ENCODE peak calls at places on chromosomes 5 and 9, in five cellular contexts. P, W, G, J and K are unnamed samples.

GRCh38 chr5:10355071-10355889 is 1.8 kb downstream of the MARCHF6 start:
- DNase-seq in P (no peak), W (no peak), G (no peak), J (no peak), K (no peak)

GRCh38 chr5:127549551-127549950 is 32.1 kb downstream of the PRRC1 start:
- DNase-seq in P (no peak), W (no peak), G (no peak), J (no peak), K (no peak)

GRCh38 chr5:151571270-151572173 is 19.6 kb downstream of the FAT2 start:
- DNase-seq in P (no peak), W (no peak), G (no peak), J (no peak), K (no peak)

GRCh38 chr5:174876-175465 is 16.3 kb upstream of the LRRC14B start:
- DNase-seq in P (no peak), W (no peak), G (no peak), J (no peak), K (no peak)

GRCh38 chr5:167530548-167530947 is 760.9 kb upstream of the WWC1 start:
- DNase-seq in P (no peak), W (no peak), G (no peak), J (no peak), K (no peak)

GRCh38 chr5:32961066-32961429 is 249.9 kb downstream of the NPR3 start:
- DNase-seq in P (no peak), W (no peak), G (no peak), J (no peak), K (no peak)

GRCh38 chr5:113118298-113118697 is 141.7 kb downstream of the DCP2 start:
- DNase-seq in P (no peak), W (no peak), G (no peak), J (no peak), K (no peak)

GRCh38 chr9:128143409-128144238 is 5.6 kb upstream of the LCN2 start:
- DNase-seq in P (no peak), W (no peak), G (no peak), J (no peak), K (no peak)

GRCh38 chr9:80097476-80097875 is 525.7 kb downstream of the TLE4 start:
- DNase-seq in P (no peak), W (no peak), G (no peak), J (no peak), K (no peak)

GRCh38 chr9:351916-352315 is 137.3 kb downstream of the DOCK8 start:
- DNase-seq in P (no peak), W (no peak), G (no peak), J (no peak), K (no peak)

GRCh38 chr9:120877276-120878034 is 467 bp upstream of the PHF19 start:
- DNase-seq in P (no peak), W (peak; percentile 54), G (peak; percentile 85), J (no peak), K (peak; percentile 57)

GRCh38 chr5:372911-373709 is 51.6 kb downstream of the AHRR start:
- DNase-seq in P (peak; percentile 16), W (no peak), G (peak; percentile 75), J (no peak), K (peak; percentile 38)

GRCh38 chr5:7592910-7593309 is 197.0 kb downstream of the ADCY2 start:
- DNase-seq in P (no peak), W (no peak), G (no peak), J (no peak), K (no peak)

GRCh38 chr5:6419340-6419852 is 29.3 kb upstream of the UBE2QL1 start:
- DNase-seq in P (no peak), W (no peak), G (no peak), J (no peak), K (no peak)

GRCh38 chr5:159891371-159891770 is 24.9 kb upstream of the ADRA1B start:
- DNase-seq in P (no peak), W (no peak), G (no peak), J (no peak), K (no peak)

GRCh38 chr5:79547429-79547822 is 33.5 kb upstream of the HOMER1 start:
- DNase-seq in P (no peak), W (peak; percentile 36), G (no peak), J (no peak), K (no peak)

GRCh38 chr5:123809594-123810172 is 297.7 kb downstream of the CSNK1G3 start:
- DNase-seq in P (no peak), W (no peak), G (no peak), J (no peak), K (no peak)

GRCh38 chr5:135543151-135543818 is 7.5 kb upstream of the NEUROG1 start:
- DNase-seq in P (no peak), W (no peak), G (no peak), J (no peak), K (no peak)

GRCh38 chr9:123914517-123915199 is 15.3 kb downstream of the DENND1A start:
- DNase-seq in P (no peak), W (no peak), G (no peak), J (no peak), K (no peak)

GRCh38 chr5:173785866-173786265 is 102.3 kb upstream of the CPEB4 start:
- DNase-seq in P (no peak), W (no peak), G (no peak), J (no peak), K (no peak)

GRCh38 chr9:131622536-131622935 is 77.2 kb downstream of the PRRT1B start:
- DNase-seq in P (no peak), W (no peak), G (no peak), J (no peak), K (no peak)
- H3K36me3 ChIP-seq in P (no peaks in the 10 kb centered on the region), W (peaks cover 54% of the 10 kb centered on the region), G (peaks cover 72% of the 10 kb centered on the region), J (peaks cover 4% of the 10 kb centered on the region), K (peaks cover 95% of the 10 kb centered on the region)

GRCh38 chr9:95265960-95266359 is 51.5 kb downstream of the FANCC start:
- DNase-seq in P (no peak), W (no peak), G (no peak), J (no peak), K (no peak)

GRCh38 chr9:95261890-95262289 is 55.6 kb downstream of the FANCC start:
- DNase-seq in P (no peak), W (peak; percentile 69), G (no peak), J (no peak), K (no peak)

GRCh38 chr9:95268681-95269080 is 48.8 kb downstream of the FANCC start:
- DNase-seq in P (no peak), W (peak; percentile 69), G (no peak), J (peak; percentile 10), K (no peak)

GRCh38 chr9:95266649-95267048 is 50.9 kb downstream of the FANCC start:
- DNase-seq in P (no peak), W (no peak), G (no peak), J (no peak), K (no peak)

GRCh38 chr9:95264954-95265615 is 52.4 kb downstream of the FANCC start:
- DNase-seq in P (no peak), W (no peak), G (no peak), J (no peak), K (no peak)
- TF ChIP-seq POLR2AphosphoS5 in P (no peak), W (no peak), G (no peak), J (no peak), K (no peak)

DNA sequence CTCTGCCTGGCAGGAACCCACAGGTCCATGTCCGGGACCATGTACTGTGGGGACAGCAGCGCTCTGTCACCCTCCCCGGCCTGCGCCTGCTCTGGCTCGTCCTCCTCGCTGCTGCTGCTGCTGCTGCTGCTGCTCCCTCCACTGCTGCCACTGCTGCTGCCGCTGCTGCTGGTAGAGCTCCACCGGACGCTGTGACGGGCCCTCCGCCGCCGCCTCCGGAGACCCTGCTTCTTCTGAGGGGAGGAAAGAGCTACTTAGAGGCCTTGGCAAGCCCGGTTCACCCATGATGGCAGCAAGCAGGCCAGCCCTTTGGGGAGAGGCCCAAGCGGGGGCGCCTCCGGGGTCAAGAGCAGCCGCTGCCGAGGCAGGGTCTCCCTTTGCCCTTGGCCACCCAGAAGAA is 10.0 kb upstream of the CARD9 start:
- DNase-seq in P (no peak), W (no peak), G (no peak), J (no peak), K (no peak)
- H3K36me3 ChIP-seq in P (no peaks in the 10 kb centered on the region), W (peaks cover 60% of the 10 kb centered on the region), G (peaks cover 92% of the 10 kb centered on the region), J (peaks cover 24% of the 10 kb centered on the region), K (peaks cover 100% of the 10 kb centered on the region)

DNA sequence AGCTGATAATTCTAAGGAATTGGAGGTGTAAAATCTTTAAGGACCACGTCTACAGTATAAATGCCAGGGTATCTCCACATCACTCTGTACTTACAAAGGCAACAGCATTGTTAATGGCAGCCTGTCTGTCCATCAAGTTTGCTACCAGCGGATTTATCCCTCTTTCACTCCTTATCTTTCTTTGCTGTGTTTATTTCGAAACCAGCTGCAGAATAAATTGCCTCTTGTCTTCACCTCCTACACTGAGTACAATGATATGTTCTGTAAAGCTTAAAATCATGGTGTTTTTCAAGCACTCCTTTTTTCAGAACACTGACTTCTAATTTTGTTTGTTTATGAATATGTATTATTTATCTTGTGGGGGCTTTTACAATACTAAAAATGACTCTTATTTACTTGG is 1088.1 kb downstream of the NR2F1-AS1 start:
- DNase-seq in P (no peak), W (no peak), G (no peak), J (no peak), K (no peak)
- TF ChIP-seq POLR2AphosphoS5 in P (no peak), W (no peak), G (no peak), J (no peak), K (no peak)

DNA sequence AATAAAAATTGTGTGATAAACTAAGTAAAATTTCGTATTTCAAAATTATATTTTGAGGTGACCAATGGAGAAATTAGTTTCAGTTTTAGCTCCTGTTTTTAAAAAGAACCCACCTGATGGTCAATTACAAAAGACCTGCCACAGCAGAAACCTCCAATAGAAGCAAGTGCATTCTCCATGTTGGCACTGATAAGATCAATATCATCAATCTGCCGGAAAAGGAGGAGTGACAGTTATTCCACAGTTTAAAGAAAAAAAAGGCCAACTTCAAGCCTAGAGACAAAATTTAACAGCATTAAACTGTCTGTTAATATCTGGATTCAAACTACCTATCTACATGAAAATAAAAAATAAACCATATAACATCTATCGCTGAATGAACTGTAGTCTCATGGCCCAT is 67.7 kb downstream of the SPTLC1 start:
- DNase-seq in P (no peak), W (no peak), G (no peak), J (no peak), K (no peak)
- H3K36me3 ChIP-seq in P (peaks cover 9% of the 10 kb centered on the region), W (peaks cover 73% of the 10 kb centered on the region), G (peaks cover 73% of the 10 kb centered on the region), J (peaks cover 40% of the 10 kb centered on the region), K (peaks cover 34% of the 10 kb centered on the region)